ENCODE peak calls at places on chromosomes 12 and 14, in seven cellular contexts. V is adrenal gland; L is effector memory CD4-positive, alpha-beta T cell; N is pancreas; G is colonic mucosa; Z is keratinocyte; R is GM12878. P is an unnamed sample.

GRCh38 chr14:52455291-52456088 is 96.8 kb downstream of the TXNDC16 start:
- DNase-seq in V (no peak), L (no peak), N (no peak), G (no peak), Z (no peak), R (no peak), P (no peak)

GRCh38 chr12:30301291-30301690 is 394.4 kb downstream of the IPO8 start:
- DNase-seq in V (no peak), L (no peak), N (no peak), G (no peak), Z (no peak), R (no peak), P (no peak)

GRCh38 chr12:108129017-108129812 is at the start of gene WSCD2:
- DNase-seq in V (peak), L (no peak), N (no peak), G (no peak), Z (no peak), R (no peak), P (peak)

GRCh38 chr12:12705833-12706520 is 10.0 kb upstream of the GPR19 start:
- DNase-seq in V (no peak), L (peak), N (no peak), G (no peak), Z (no peak), R (no peak), P (no peak)

GRCh38 chr14:86961106-86961716 is 1031.8 kb downstream of the GALC start:
- DNase-seq in V (no peak), L (no peak), N (no peak), G (no peak), Z (peak), R (no peak), P (no peak)

GRCh38 chr12:69007166-69007857 is 74.3 kb upstream of the CPM start:
- DNase-seq in V (no peak), L (no peak), N (no peak), G (peak), Z (no peak), R (no peak), P (no peak)

GRCh38 chr14:61891251-61891650 is 129.0 kb downstream of the SNAPC1 start:
- DNase-seq in V (no peak), L (no peak), N (no peak), G (no peak), Z (no peak), R (no peak), P (no peak)

GRCh38 chr14:34023824-34024767 is 73.2 kb upstream of the EGLN3 start:
- DNase-seq in V (no peak), L (no peak), N (no peak), G (peak), Z (no peak), R (no peak), P (no peak)

GRCh38 chr12:62537544-62537943 is 70.9 kb downstream of the MON2 start:
- DNase-seq in V (peak), L (no peak), N (no peak), G (no peak), Z (peak), R (no peak), P (no peak)

GRCh38 chr12:78062781-78063180 is 232.1 kb downstream of the NAV3 start:
- DNase-seq in V (peak), L (no peak), N (peak), G (no peak), Z (no peak), R (no peak), P (no peak)

GRCh38 chr12:82874935-82875334 is 188.2 kb downstream of the TMTC2 start:
- DNase-seq in V (no peak), L (no peak), N (no peak), G (no peak), Z (no peak), R (no peak), P (no peak)

GRCh38 chr14:57069702-57070101 is 199.0 kb downstream of the EXOC5 start:
- DNase-seq in V (no peak), L (no peak), N (no peak), G (no peak), Z (no peak), R (no peak), P (no peak)

GRCh38 chr14:88013750-88014349 is 8.9 kb downstream of the GPR65 start:
- DNase-seq in V (peak), L (peak), N (peak), G (peak), Z (no peak), R (no peak), P (peak)

GRCh38 chr14:25349269-25349668 is 299.3 kb upstream of the STXBP6 start:
- DNase-seq in V (no peak), L (no peak), N (no peak), G (no peak), Z (no peak), R (no peak), P (peak)

GRCh38 chr12:132702640-132703039 is 8.0 kb upstream of the PGAM5 start:
- DNase-seq in V (no peak), L (no peak), N (no peak), G (no peak), Z (no peak), R (no peak), P (no peak)

GRCh38 chr14:105340821-105341408 is 26.4 kb downstream of the PACS2 start:
- DNase-seq in V (no peak), L (no peak), N (no peak), G (no peak), Z (no peak), R (no peak), P (no peak)

GRCh38 chr12:120367924-120368788 is 808 bp downstream of the MSI1 start:
- DNase-seq in V (no peak), L (no peak), N (peak), G (no peak), Z (no peak), R (no peak), P (peak)

GRCh38 chr12:110174373-110174996 is 50.3 kb downstream of the IFT81 start:
- DNase-seq in V (no peak), L (no peak), N (no peak), G (no peak), Z (no peak), R (no peak), P (no peak)

GRCh38 chr12:106120578-106121105 is 18.1 kb downstream of the NUAK1 start:
- DNase-seq in V (no peak), L (no peak), N (no peak), G (no peak), Z (no peak), R (no peak), P (peak)

GRCh38 chr14:64423987-64424386 is 35.8 kb downstream of the MTHFD1 start:
- DNase-seq in V (no peak), L (no peak), N (no peak), G (no peak), Z (no peak), R (no peak), P (no peak)

GRCh38 chr14:64788706-64789105 is 84.5 kb downstream of the PLEKHG3 start:
- DNase-seq in V (peak), L (no peak), N (no peak), G (no peak), Z (peak), R (no peak), P (no peak)

GRCh38 chr12:112170376-112170775 is 45.0 kb downstream of the TRAFD1 start:
- DNase-seq in V (no peak), L (no peak), N (no peak), G (no peak), Z (no peak), R (no peak), P (no peak)

GRCh38 chr14:77872971-77873370 is 73.1 kb downstream of the ADCK1 start:
- DNase-seq in V (no peak), L (no peak), N (peak), G (no peak), Z (no peak), R (no peak), P (no peak)

GRCh38 chr12:115694564-115694963 is 582.9 kb downstream of the MED13L start:
- DNase-seq in V (no peak), L (no peak), N (no peak), G (no peak), Z (no peak), R (no peak), P (no peak)

GRCh38 chr12:116381744-116382455 is 104.4 kb upstream of the MED13L start:
- DNase-seq in V (no peak), L (no peak), N (no peak), G (no peak), Z (no peak), R (no peak), P (no peak)

GRCh38 chr12:26937443-26937862 is 328 bp downstream of the INTS13 start:
- DNase-seq in V (no peak), L (no peak), N (no peak), G (no peak), Z (no peak), R (no peak), P (no peak)

GRCh38 chr14:94926176-94926575 is 156.3 kb upstream of the GSC start:
- DNase-seq in V (no peak), L (no peak), N (no peak), G (no peak), Z (no peak), R (no peak), P (no peak)

GRCh38 chr12:12716151-12716844 is 870 bp upstream of the CDKN1B start:
- DNase-seq in V (no peak), L (no peak), N (no peak), G (no peak), Z (no peak), R (no peak), P (no peak)

DNA sequence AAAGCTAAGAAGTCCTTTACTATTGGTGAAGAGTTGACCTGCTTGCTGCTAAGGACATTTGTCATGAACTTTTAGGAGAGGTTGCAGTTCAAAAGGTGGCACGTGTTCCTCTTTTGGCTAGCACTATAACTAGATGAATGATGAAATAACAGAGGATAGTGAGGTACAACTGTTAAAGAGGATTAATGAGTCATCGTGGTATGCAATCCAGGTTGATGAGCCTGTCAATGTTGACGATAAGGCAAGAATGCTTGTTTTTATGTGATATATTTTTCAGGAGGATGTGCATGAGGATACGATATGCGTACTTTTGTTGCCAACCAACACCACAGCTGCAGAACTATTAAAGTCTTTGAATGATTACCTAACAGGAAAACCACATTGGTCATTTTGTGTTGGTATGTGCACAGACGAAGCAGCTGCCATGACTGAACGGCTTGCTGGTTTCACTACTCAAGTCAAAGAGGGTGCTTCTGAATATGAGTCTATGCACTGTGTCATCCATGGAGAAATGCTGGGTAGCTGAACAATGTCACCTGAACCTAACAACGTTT is 10.6 kb downstream of the CEP128 start:
- DNase-seq in V (no peak), L (peak), N (no peak), G (no peak), Z (peak), R (peak), P (no peak)
- H3K27ac ChIP-seq in V (no peak), L (peak), N (no peak), G (no peak), Z (peak), R (peak), P (no peak)

GRCh38 chr14:60093606-60094005 is 1.9 kb downstream of the PCNX4 start:
- DNase-seq in V (no peak), L (no peak), N (no peak), G (no peak), Z (no peak), R (no peak), P (no peak)

GRCh38 chr14:60095781-60096450 is 4.2 kb downstream of the PCNX4 start:
- DNase-seq in V (no peak), L (no peak), N (no peak), G (no peak), Z (no peak), R (no peak), P (no peak)

GRCh38 chr14:60093088-60093487 is 1.4 kb downstream of the PCNX4 start:
- DNase-seq in V (no peak), L (no peak), N (no peak), G (no peak), Z (no peak), R (no peak), P (no peak)

GRCh38 chr14:60092516-60092915 is 793 bp downstream of the PCNX4 start:
- DNase-seq in V (peak), L (no peak), N (no peak), G (peak), Z (no peak), R (no peak), P (peak)

DNA sequence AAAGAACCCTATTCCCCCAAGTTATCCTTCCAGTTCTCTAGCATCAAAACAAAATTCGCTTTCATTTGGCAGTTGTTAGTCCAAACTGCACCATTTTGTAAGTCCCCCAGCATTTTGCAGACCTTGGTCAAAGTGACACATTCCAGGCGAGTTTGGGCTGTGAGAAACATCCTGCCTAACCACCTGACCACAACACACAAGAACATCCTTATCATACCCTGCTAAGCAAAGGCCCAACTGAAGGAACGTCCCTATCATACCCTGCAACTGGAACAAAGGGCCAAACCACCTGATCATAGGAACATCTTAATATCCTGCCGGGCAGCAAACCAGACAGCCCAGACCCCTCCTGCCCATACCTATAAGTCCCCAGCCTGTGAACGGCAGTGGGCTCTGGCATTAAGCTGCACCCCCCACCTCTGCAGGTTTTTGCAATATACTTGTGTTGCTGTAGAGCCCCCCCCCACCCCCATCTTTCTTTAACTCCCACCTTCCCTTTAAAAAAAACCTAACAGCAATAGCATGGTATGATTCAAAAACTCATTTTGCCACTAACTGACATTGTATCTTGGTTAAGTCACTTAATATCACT is 2.7 kb downstream of the PCNX4 start:
- DNase-seq in V (no peak), L (no peak), N (no peak), G (no peak), Z (no peak), R (no peak), P (no peak)
- H3K4me3 ChIP-seq in V (no peak), L (no peak), N (no peak), G (no peak), Z (peak), R (peak), P (peak)

GRCh38 chr14:23308721-23309445 is 2.2 kb downstream of the BCL2L2 start:
- DNase-seq in V (peak), L (no peak), N (no peak), G (no peak), Z (no peak), R (no peak), P (no peak)
- H3K27ac ChIP-seq in V (peak), L (no peak), N (no peak), G (no peak), Z (peak), R (no peak), P (no peak)

DNA sequence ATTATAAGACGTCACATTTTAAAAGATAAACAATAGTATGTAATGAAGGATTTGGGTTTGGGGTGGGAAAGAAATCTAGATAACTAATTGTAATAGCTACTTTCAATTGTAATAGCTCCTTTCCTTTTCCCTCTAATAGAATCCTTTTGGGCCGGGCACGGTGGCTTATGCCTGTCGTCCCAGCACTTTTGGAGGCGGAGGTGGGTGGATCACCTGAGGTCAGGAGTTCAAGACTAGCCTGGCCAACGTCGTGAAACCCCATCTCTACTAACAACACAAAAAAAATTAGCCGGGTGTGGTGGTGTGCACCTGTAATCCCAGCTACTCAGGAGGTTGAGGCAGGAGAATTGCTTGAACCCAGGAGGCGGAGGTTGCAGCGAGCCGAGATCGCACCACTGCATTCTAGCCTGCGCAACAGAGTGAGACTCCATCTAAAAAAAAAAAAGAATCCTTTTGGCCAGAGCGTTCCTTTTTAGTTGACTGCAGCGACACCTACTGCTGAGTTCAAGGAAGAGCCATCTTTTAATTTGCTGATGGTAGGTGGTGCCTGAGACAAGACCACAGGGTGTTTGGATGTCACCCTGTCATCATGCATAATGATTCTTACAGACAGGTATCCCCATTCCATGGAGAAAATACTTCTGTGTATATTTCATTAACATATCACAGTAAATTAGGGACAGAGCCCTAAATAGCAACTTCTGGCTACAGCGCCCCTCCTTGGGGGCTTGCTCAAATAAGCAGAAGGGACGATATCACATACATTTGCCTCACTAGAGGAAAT is 79.5 kb downstream of the ARMH4 start:
- DNase-seq in V (peak), L (peak), N (peak), G (peak), Z (no peak), R (peak), P (no peak)
- H3K4me3 ChIP-seq in V (no peak), L (no peak), N (no peak), G (no peak), Z (no peak), R (no peak), P (no peak)

DNA sequence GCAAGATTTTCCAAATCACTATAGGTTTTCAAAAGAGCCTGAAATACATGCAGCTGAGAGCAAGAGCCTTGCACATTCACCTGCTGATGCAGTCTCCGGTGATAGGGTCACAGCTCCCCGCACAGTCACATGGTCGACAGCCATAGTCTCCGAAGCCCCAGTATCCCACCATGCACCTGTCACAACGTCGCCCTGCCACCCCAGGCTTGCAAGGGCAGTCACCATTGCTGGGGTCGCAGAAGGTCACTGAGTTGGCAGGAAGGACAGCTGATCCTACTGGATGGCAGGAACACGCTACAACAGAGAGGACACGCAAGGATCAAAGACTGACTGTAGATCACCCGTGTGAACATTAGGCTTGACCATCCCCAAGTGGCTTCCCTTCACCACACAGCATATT is 107.1 kb downstream of the NTN4 start:
- DNase-seq in V (no peak), L (no peak), N (no peak), G (no peak), Z (no peak), R (no peak), P (no peak)
- H3K27ac ChIP-seq in V (no peak), L (no peak), N (no peak), G (no peak), Z (no peak), R (no peak), P (no peak)

DNA sequence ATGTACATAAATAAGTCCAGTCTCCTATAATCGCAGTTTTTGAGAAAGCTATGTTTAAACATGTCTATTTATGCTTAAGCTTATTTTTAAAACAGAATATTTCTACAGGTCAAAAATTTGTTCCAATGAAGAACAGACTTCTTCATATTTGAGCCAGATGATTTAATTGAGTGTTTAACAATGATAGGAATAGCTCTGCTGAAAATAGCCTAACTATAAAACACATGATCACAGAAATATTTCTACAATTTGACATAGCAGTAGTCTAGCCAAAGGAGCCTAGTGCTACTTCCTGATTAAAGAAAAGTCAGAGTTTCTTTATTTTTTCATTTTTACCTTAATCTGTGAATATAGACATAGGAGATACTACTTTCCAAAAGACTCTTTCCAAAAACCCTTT is 29.4 kb downstream of the DCP1B start:
- DNase-seq in V (no peak), L (no peak), N (no peak), G (no peak), Z (no peak), R (no peak), P (no peak)
- H3K4me3 ChIP-seq in V (no peak), L (no peak), N (no peak), G (no peak), Z (no peak), R (no peak), P (no peak)

GRCh38 chr14:103736546-103737431 is 21.2 kb downstream of the ZFYVE21 start:
- DNase-seq in V (peak), L (no peak), N (no peak), G (no peak), Z (no peak), R (no peak), P (no peak)
- H3K27ac ChIP-seq in V (peak), L (no peak), N (no peak), G (no peak), Z (no peak), R (no peak), P (no peak)

GRCh38 chr12:54173906-54174471 is 14.8 kb downstream of the SMUG1 start:
- DNase-seq in V (no peak), L (no peak), N (no peak), G (no peak), Z (no peak), R (no peak), P (no peak)
- H3K4me3 ChIP-seq in V (no peak), L (peak), N (no peak), G (no peak), Z (peak), R (no peak), P (peak)

DNA sequence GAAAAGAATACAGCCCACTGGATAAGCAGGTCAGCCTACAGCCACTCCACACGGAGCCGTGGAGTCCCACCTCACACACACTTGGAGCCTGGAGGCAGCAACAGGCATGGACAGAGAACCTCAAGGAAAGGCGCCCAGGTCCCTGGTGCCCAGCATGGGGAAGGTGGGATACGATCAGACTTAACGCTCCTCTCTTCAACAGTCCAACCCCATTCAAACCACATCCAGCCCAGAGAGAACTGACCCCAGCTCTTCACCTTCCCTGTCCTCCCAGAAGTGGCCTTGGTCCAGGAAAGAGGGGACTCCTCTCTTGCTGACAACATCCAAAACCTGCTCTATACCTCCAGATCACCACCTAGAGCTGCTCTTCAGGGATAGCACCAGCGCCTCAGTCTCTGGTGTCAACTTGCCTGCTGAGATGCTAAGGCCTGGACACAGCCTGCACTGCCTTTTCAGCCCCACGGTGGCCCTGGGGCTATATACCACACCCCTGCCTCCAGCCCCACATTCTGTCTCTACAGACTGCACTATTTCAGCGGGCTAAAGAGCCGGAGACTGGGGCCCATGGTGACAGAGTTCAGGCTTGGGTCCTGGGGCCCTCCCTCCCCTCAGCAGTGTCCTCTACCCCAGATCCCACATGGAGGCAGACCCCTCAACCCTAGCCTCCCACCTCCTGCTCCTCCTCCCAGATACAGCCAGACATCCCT is 7.0 kb downstream of the ADCY6 start:
- DNase-seq in V (no peak), L (no peak), N (no peak), G (no peak), Z (no peak), R (no peak), P (no peak)
- H3K27ac ChIP-seq in V (no peak), L (no peak), N (no peak), G (no peak), Z (no peak), R (no peak), P (no peak)

P was measured in psoas muscle.